ENCODE peak calls at places on chromosomes 2 and 18, in seven cellular contexts. L, Y, X, S, O, V and Z are unnamed samples.

GRCh38 chr18:3508576-3509559 is 58.9 kb downstream of the TGIF1 start:
- DNase-seq in L (no peak), Y (no peak), X (no peak), S (no peak), O (no peak), V (no peak), Z (no peak)

GRCh38 chr2:203361922-203362321 is 33.7 kb downstream of the ABI2 start:
- DNase-seq in L (no peak), Y (no peak), X (no peak), S (no peak), O (no peak), V (no peak), Z (no peak)

GRCh38 chr2:159095813-159096212 is 127.4 kb downstream of the TANC1 start:
- DNase-seq in L (no peak), Y (peak; percentile 42), X (no peak), S (no peak), O (no peak), V (no peak), Z (no peak)

GRCh38 chr2:78411284-78411683 is 614.2 kb upstream of the REG3G start:
- DNase-seq in L (no peak), Y (no peak), X (no peak), S (no peak), O (no peak), V (no peak), Z (no peak)

GRCh38 chr2:216572582-216573578 is 60.3 kb upstream of the IGFBP2 start:
- DNase-seq in L (peak; percentile 74), Y (no peak), X (no peak), S (no peak), O (no peak), V (peak; percentile 84), Z (no peak)

GRCh38 chr2:168632733-168633132 is 169.7 kb upstream of the NOSTRIN start:
- DNase-seq in L (peak; percentile 27), Y (no peak), X (no peak), S (peak; percentile 43), O (peak; percentile 66), V (no peak), Z (no peak)

GRCh38 chr18:62788111-62788510 is 72.8 kb downstream of the PHLPP1 start:
- DNase-seq in L (no peak), Y (no peak), X (no peak), S (no peak), O (peak; percentile 53), V (no peak), Z (no peak)

GRCh38 chr2:236085647-236086046 is 82.5 kb downstream of the GBX2 start:
- DNase-seq in L (no peak), Y (no peak), X (no peak), S (peak; percentile 67), O (peak; percentile 61), V (no peak), Z (no peak)

GRCh38 chr2:12286347-12286746 is 430.4 kb upstream of the TRIB2 start:
- DNase-seq in L (no peak), Y (no peak), X (no peak), S (no peak), O (no peak), V (no peak), Z (no peak)

GRCh38 chr2:239472220-239472775 is 71.5 kb upstream of the HDAC4 start:
- DNase-seq in L (no peak), Y (no peak), X (no peak), S (no peak), O (no peak), V (no peak), Z (no peak)
- H3K4me3 ChIP-seq in L (no peak overlapping the region), Y (no peak overlapping the region), X (no peak overlapping the region), S (no peak overlapping the region), O (no peak overlapping the region), V (no peak overlapping the region), Z (no peak overlapping the region)

GRCh38 chr2:112839407-112840067 is 3.0 kb upstream of the IL1B start:
- DNase-seq in L (no peak), Y (peak; percentile 47), X (no peak), S (no peak), O (no peak), V (no peak), Z (no peak)

GRCh38 chr2:112836695-112837117 is at the start of gene IL1B:
- DNase-seq in L (no peak), Y (peak; percentile 95), X (no peak), S (no peak), O (no peak), V (no peak), Z (no peak)

GRCh38 chr2:112841399-112842044 is 4.9 kb upstream of the IL1B start:
- DNase-seq in L (no peak), Y (no peak), X (no peak), S (no peak), O (no peak), V (no peak), Z (no peak)

GRCh38 chr2:112843288-112843687 is 6.7 kb upstream of the IL1B start:
- DNase-seq in L (no peak), Y (no peak), X (no peak), S (no peak), O (no peak), V (no peak), Z (no peak)

DNA sequence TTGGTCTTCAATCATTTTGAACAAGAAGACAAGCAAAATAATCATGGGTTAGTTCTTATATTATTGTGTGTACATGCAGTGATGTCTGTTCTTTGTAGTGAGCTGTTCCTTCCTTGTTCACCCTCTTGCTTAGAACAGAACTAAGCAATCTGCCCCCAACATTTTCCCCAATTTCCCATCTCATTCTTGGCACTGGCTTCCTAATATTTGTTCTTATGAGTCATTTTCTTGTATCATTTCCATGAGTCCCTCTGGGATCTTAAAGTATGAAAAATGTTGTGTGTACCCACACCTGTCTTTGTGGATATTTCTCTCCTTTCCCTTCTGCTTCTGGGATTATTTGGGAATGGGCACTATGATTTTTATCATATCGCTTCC is 3.5 kb upstream of the IL1B start:
- DNase-seq in L (no peak), Y (peak; percentile 66), X (no peak), S (no peak), O (no peak), V (no peak), Z (no peak)
- H3K4me1 ChIP-seq in L (no peaks in the 10 kb centered on the region), Y (peaks cover 40% of the 10 kb centered on the region), X (no peaks in the 10 kb centered on the region), S (no peaks in the 10 kb centered on the region), O (no peaks in the 10 kb centered on the region), V (peaks cover 15% of the 10 kb centered on the region), Z (no peaks in the 10 kb centered on the region)

GRCh38 chr2:86787701-86788100 is 3.0 kb downstream of the CD8A start:
- DNase-seq in L (no peak), Y (no peak), X (no peak), S (peak; percentile 30), O (peak; percentile 23), V (no peak), Z (no peak)
- H3K27ac ChIP-seq in L (no peak overlapping the region), Y (no peak overlapping the region), X (no peak overlapping the region), S (no peak overlapping the region), O (no peak overlapping the region), V (no peak overlapping the region), Z (no peak overlapping the region)

GRCh38 chr2:21118302-21118920 is 5.4 kb upstream of the TDRD15 start:
- DNase-seq in L (no peak), Y (peak; percentile 34), X (no peak), S (peak; percentile 75), O (peak; percentile 57), V (peak; percentile 26), Z (no peak)

DNA sequence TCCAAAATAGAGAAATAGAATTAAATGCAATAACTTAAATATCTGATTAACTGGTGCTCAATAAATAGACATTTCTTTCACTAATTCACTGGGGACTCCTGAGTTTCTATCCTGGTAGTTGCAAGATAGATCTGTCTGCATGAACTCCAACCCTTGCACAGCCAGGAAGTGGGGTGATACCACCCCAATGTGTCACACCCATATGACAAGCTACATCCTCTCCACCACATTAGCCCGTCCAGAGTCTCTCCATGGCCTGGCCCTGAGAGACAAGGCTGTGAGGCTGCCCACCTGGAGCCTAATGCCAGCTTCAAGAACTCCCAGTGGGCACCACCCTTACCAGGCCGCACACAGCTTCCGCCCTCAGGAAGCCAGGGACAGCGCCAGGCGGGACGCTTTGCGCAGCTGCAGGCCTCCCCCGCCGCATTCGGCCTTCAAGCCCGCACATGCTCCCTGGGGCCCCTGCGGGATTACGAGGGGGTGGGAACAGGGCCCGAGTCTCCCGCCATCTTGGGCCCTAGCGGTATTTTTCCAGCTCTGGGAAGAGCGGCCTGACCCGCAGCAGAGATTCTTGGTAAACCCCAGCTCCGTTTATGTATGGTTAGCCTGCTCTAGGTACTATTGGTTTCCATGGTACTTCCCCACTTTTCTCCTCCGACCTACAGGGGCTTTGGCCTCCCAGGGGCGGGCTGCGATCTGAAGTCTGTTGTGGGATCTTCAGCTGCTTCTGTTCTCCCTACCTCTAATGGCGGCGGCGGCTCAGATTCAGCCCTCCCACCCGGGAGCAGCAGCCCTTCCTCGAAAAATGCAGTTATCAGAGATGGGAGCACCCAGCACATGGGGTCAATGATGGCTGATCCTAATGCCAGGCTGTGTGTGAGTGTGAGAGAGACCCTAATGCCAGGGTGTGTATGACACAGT is at the start of gene TDRD15:
- DNase-seq in L (no peak), Y (no peak), X (no peak), S (no peak), O (no peak), V (peak; percentile 12), Z (no peak)
- H3K4me3 ChIP-seq in L (no peak within 1 kb of the TSS), Y (no peak within 1 kb of the TSS), X (no peak within 1 kb of the TSS), S (no peak within 1 kb of the TSS), O (no peak within 1 kb of the TSS), V (no peak within 1 kb of the TSS), Z (no peak within 1 kb of the TSS)

GRCh38 chr2:85711578-85712060 is 17.5 kb downstream of the GNLY start:
- DNase-seq in L (no peak), Y (no peak), X (no peak), S (no peak), O (no peak), V (no peak), Z (no peak)

GRCh38 chr2:85710687-85711577 is 16.8 kb downstream of the GNLY start:
- DNase-seq in L (peak; percentile 80), Y (no peak), X (peak; percentile 96), S (no peak), O (no peak), V (no peak), Z (no peak)

GRCh38 chr2:85712849-85713612 is 18.9 kb downstream of the GNLY start:
- DNase-seq in L (no peak), Y (peak; percentile 31), X (peak; percentile 95), S (no peak), O (no peak), V (peak; percentile 60), Z (no peak)

GRCh38 chr2:85713836-85714235 is 19.7 kb downstream of the GNLY start:
- DNase-seq in L (no peak), Y (no peak), X (peak; percentile 86), S (no peak), O (no peak), V (no peak), Z (no peak)

DNA sequence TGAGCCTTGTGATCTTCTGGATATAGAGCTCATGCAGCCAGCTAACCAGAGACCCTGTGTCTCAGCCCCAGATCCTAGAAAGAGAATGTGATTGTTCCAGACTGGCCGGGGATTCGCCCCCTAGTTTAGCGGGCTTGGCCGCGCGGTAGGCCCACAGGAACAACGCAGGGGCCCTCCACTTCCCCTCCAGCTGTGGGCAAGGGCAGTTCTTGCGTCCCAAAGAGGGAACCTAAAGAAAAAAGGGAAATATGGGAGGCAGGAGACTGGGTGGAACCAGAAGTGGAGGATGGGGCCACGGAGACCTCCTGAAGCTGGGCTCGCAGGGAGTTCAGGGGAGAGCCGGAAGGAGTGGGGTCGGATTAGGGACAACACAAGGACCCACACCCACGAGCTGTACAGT is 18.1 kb downstream of the GNLY start:
- DNase-seq in L (no peak), Y (no peak), X (peak; percentile 79), S (no peak), O (no peak), V (no peak), Z (no peak)
- H3K4me1 ChIP-seq in L (peaks cover 30% of the 10 kb centered on the region), Y (peaks cover 17% of the 10 kb centered on the region), X (peaks cover 72% of the 10 kb centered on the region), S (peaks cover 2% of the 10 kb centered on the region), O (no peaks in the 10 kb centered on the region), V (peaks cover 14% of the 10 kb centered on the region), Z (no peaks in the 10 kb centered on the region)